ENCODE peak calls at places on chromosomes 5 and 9, in nine cellular contexts. Z is HepG2, F is GM12878, S is OCI-LY7, W is HCT116, G is fibroblast of lung, N is SK-N-SH, J is GM23338, B is MM.1S. K is an unnamed sample.

GRCh38 chr9:132546148-132547051 is 36.0 kb upstream of the BARHL1 start:
- DNase-seq in N (peak; percentile 96), J (peak; percentile 82), W (no peak), F (no peak), Z (no peak), S (peak; percentile 46), G (peak; percentile 26), B (no peak), K (no peak)

GRCh38 chr9:13278368-13279246 is 885 bp downstream of the MPDZ start:
- DNase-seq in F (no peak), S (no peak), Z (peak; percentile 37), B (no peak), J (peak; percentile 67), G (peak; percentile 83), W (no peak), N (peak; percentile 76), K (peak; percentile 30)

GRCh38 chr9:136089697-136090045 is 5.4 kb downstream of the NACC2 start:
- DNase-seq in S (peak; percentile 39), F (no peak), W (no peak), N (peak; percentile 78), J (no peak), G (peak; percentile 35), B (no peak), Z (no peak), K (no peak)

GRCh38 chr9:75106856-75107255 is 18.5 kb downstream of the OSTF1 start:
- DNase-seq in G (no peak), W (no peak), N (no peak), Z (no peak), J (no peak), F (no peak), S (no peak), B (no peak), K (no peak)

GRCh38 chr5:160269017-160269416 is 39.7 kb downstream of the FABP6 start:
- DNase-seq in W (no peak), B (no peak), N (peak; percentile 51), G (peak; percentile 68), S (no peak), J (no peak), Z (no peak), F (no peak), K (peak; percentile 56)

GRCh38 chr9:120182011-120182410 is 398.0 kb downstream of the CDK5RAP2 start:
- DNase-seq in J (no peak), G (no peak), W (no peak), Z (no peak), B (no peak), N (no peak), S (no peak), F (no peak), K (no peak)

GRCh38 chr9:79567671-79568098 is 4.1 kb upstream of the TLE4 start:
- DNase-seq in S (peak; percentile 9), W (no peak), Z (no peak), F (no peak), G (no peak), J (peak; percentile 33), B (no peak), N (no peak), K (no peak)

GRCh38 chr5:1643651-1644392 is 120.1 kb upstream of the LPCAT1 start:
- DNase-seq in Z (no peak), F (no peak), G (no peak), W (no peak), N (peak; percentile 23), S (no peak), J (peak; percentile 48), B (no peak), K (peak; percentile 16)

GRCh38 chr9:83505282-83505681 is 32.9 kb downstream of the FRMD3 start:
- DNase-seq in J (no peak), N (no peak), B (peak; percentile 89), G (no peak), F (no peak), S (no peak), Z (peak; percentile 20), W (no peak), K (no peak)

GRCh38 chr9:92115977-92116285 is 718 bp upstream of the SPTLC1 start:
- DNase-seq in W (no peak), Z (no peak), G (no peak), F (no peak), N (no peak), J (no peak), B (peak; percentile 19), S (peak; percentile 23), K (no peak)

GRCh38 chr5:78611161-78611605 is 37.4 kb downstream of the LHFPL2 start:
- DNase-seq in S (no peak), N (no peak), W (no peak), J (peak; percentile 67), G (peak; percentile 47), F (no peak), B (no peak), Z (no peak), K (no peak)

GRCh38 chr5:74640450-74641013 is at the start of gene ENC1:
- DNase-seq in B (peak; percentile 94), S (peak; percentile 90), J (peak; percentile 97), Z (peak; percentile 95), G (peak; percentile 92), F (no peak), N (peak; percentile 88), W (peak; percentile 55), K (peak; percentile 88)

GRCh38 chr5:66558562-66558961 is 37.6 kb upstream of the MAST4 start:
- DNase-seq in G (no peak), J (no peak), N (no peak), B (peak; percentile 88), F (peak; percentile 21), W (no peak), S (no peak), Z (no peak), K (no peak)

GRCh38 chr9:114451707-114452031 is 53.6 kb downstream of the WHRN start:
- DNase-seq in G (no peak), S (no peak), N (no peak), B (no peak), Z (no peak), F (no peak), J (no peak), W (no peak), K (no peak)

GRCh38 chr5:148145916-148146315 is 22.4 kb upstream of the SPINK14 start:
- DNase-seq in J (peak; percentile 71), B (no peak), G (peak; percentile 44), S (no peak), N (no peak), Z (peak; percentile 77), F (no peak), W (no peak), K (peak; percentile 81)

GRCh38 chr9:95574176-95574575 is 57.4 kb upstream of the PTCH1 start:
- DNase-seq in G (no peak), F (no peak), B (no peak), J (no peak), N (no peak), Z (no peak), W (no peak), S (peak; percentile 45), K (no peak)

GRCh38 chr5:98516701-98517100 is 256.8 kb upstream of the RGMB start:
- DNase-seq in F (no peak), J (no peak), N (no peak), S (no peak), B (no peak), Z (no peak), G (no peak), W (no peak), K (no peak)

GRCh38 chr9:21974542-21975409 is 19.4 kb downstream of the CDKN2A start:
- DNase-seq in N (peak; percentile 79), S (no peak), F (no peak), W (peak; percentile 29), B (no peak), G (peak; percentile 75), J (peak; percentile 93), Z (no peak), K (no peak)
- H3K4me3 ChIP-seq in N (peak overlapping the region; percentile 53), S (no peak overlapping the region), F (peak overlapping the region; percentile 82), W (peak overlapping the region; percentile 57), B (no peak overlapping the region), G (peak overlapping the region; percentile 72), J (peak overlapping the region; percentile 60), Z (peak overlapping the region; percentile 78), K (no peak overlapping the region)

GRCh38 chr9:126052791-126053190 is 273.8 kb upstream of the MVB12B start:
- DNase-seq in S (no peak), G (no peak), Z (no peak), N (no peak), W (no peak), F (no peak), B (no peak), J (no peak), K (no peak)
- H4K20me1 ChIP-seq in S (no peaks in the 10 kb centered on the region), G (no peaks in the 10 kb centered on the region), Z (no peaks in the 10 kb centered on the region), N (no peaks in the 10 kb centered on the region), W (no peaks in the 10 kb centered on the region), F (no peaks in the 10 kb centered on the region), B (no peaks in the 10 kb centered on the region), J (no peaks in the 10 kb centered on the region), K (no peaks in the 10 kb centered on the region)

GRCh38 chr5:133559960-133560359 is 52.4 kb downstream of the FSTL4 start:
- DNase-seq in B (no peak), G (no peak), Z (no peak), N (no peak), J (no peak), W (no peak), S (no peak), F (no peak), K (no peak)
- H3K27ac ChIP-seq in B (no peak overlapping the region), G (no peak overlapping the region), Z (no peak overlapping the region), N (no peak overlapping the region), J (no peak overlapping the region), W (no peak overlapping the region), S (no peak overlapping the region), F (no peak overlapping the region), K (no peak overlapping the region)

GRCh38 chr5:79831910-79832309 is 142.3 kb downstream of the CMYA5 start:
- DNase-seq in Z (no peak), N (no peak), B (no peak), J (no peak), S (no peak), G (no peak), W (no peak), F (no peak), K (no peak)
- H3K4me3 ChIP-seq in Z (no peak overlapping the region), N (no peak overlapping the region), B (no peak overlapping the region), J (no peak overlapping the region), S (no peak overlapping the region), G (no peak overlapping the region), W (no peak overlapping the region), F (no peak overlapping the region), K (no peak overlapping the region)

DNA sequence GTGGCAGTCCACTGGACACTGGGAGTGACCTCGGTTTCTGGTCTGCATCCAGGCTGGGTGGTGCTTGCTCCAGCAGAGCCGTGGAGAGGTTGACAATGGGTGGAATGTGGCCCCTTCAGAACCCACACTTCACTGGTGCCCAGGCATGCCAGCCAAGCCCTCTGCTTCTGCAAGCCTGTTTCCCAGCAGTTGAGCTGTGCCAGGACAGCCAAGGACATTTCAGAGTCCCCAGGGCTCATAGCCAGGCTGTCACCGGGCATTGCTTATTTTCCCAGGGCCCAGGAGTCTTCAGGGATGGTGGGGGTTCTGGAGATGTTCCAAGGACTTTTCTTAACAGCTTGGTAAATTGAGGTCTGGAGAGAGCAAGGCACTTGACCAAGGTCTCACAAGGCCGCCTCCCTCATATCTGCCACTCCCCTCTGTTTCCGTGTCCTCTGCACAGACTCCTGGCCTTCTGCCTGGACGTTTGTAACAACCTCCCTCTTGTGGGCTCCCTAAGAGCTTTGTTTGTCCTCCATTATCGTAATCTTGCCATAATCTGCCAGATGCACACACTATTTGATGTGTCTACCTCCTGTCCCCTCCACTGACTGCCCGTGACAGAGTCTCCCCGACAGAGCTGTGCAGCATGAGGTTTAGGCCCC is 3.8 kb upstream of the NDST1 start:
- DNase-seq in F (no peak), G (peak; percentile 54), N (peak; percentile 83), B (no peak), W (no peak), J (no peak), S (no peak), Z (peak; percentile 67), K (no peak)
- H4K20me1 ChIP-seq in F (peaks cover 3% of the 10 kb centered on the region), G (no peaks in the 10 kb centered on the region), N (peaks cover 100% of the 10 kb centered on the region), B (no peaks in the 10 kb centered on the region), W (no peaks in the 10 kb centered on the region), J (peaks cover 18% of the 10 kb centered on the region), S (no peaks in the 10 kb centered on the region), Z (peaks cover 48% of the 10 kb centered on the region), K (no peaks in the 10 kb centered on the region)

GRCh38 chr9:71120439-71121247 is 778 bp downstream of the TRPM3 start:
- DNase-seq in N (no peak), W (no peak), J (peak; percentile 83), F (no peak), S (no peak), Z (no peak), B (no peak), G (no peak), K (no peak)
- H3K27ac ChIP-seq in N (no peak overlapping the region), W (no peak overlapping the region), J (peak overlapping the region; percentile 88), F (no peak overlapping the region), S (no peak overlapping the region), Z (no peak overlapping the region), B (no peak overlapping the region), G (no peak overlapping the region), K (no peak overlapping the region)